ENCODE peak calls at places on chromosomes 5 and 9, in eight cellular contexts. X, G, Y, U, O, V, Z and F are unnamed samples.

GRCh38 chr5:139064613-139065012 is 133.6 kb downstream of the SIL1 start:
- DNase-seq in X (no peak), O (no peak), V (peak), G (no peak), Y (no peak), U (no peak), Z (no peak), F (no peak)

GRCh38 chr5:29069104-29069402 is 2030.7 kb upstream of the CDH9 start:
- DNase-seq in X (no peak), G (no peak), Z (no peak), O (no peak), V (no peak), Y (no peak), U (no peak), F (no peak)

GRCh38 chr5:3380689-3381088 is 214.9 kb upstream of the IRX1 start:
- DNase-seq in G (no peak), U (no peak), Z (no peak), Y (no peak), V (no peak), O (no peak), X (no peak), F (no peak)

GRCh38 chr5:32909207-32909606 is 198.1 kb downstream of the NPR3 start:
- DNase-seq in V (no peak), Y (no peak), X (no peak), U (no peak), Z (no peak), O (no peak), G (no peak), F (no peak)

GRCh38 chr5:157748740-157749461 is 5.4 kb downstream of the LSM11 start:
- DNase-seq in X (no peak), V (no peak), O (no peak), U (no peak), Z (no peak), Y (no peak), G (no peak), F (no peak)

GRCh38 chr9:3401556-3401955 is 124.2 kb downstream of the RFX3 start:
- DNase-seq in G (peak), V (no peak), Z (no peak), U (no peak), X (no peak), O (no peak), Y (no peak), F (no peak)

GRCh38 chr9:94979904-94980507 is 253.5 kb downstream of the AOPEP start:
- DNase-seq in Z (no peak), X (no peak), V (no peak), G (no peak), Y (no peak), O (no peak), U (no peak), F (no peak)

GRCh38 chr9:91954841-91955471 is 4.9 kb upstream of the ROR2 start:
- DNase-seq in G (no peak), X (peak), O (peak), V (no peak), U (no peak), Y (peak), Z (no peak), F (no peak)

GRCh38 chr9:134144801-134145200 is 8.9 kb downstream of the WDR5 start:
- DNase-seq in U (no peak), G (no peak), Z (no peak), V (no peak), Y (no peak), O (no peak), X (no peak), F (no peak)

GRCh38 chr5:85647349-85648127 is 970.2 kb upstream of the COX7C start:
- DNase-seq in U (no peak), X (no peak), Z (no peak), Y (no peak), V (no peak), G (no peak), O (no peak), F (no peak)

GRCh38 chr5:81825237-81825636 is 74.3 kb upstream of the SSBP2 start:
- DNase-seq in Z (peak), Y (no peak), G (peak), U (no peak), O (peak), X (no peak), V (peak), F (no peak)

GRCh38 chr5:55218966-55219365 is 8.1 kb downstream of the MCIDAS start:
- DNase-seq in Y (no peak), G (no peak), U (no peak), V (peak), O (no peak), X (no peak), Z (no peak), F (no peak)

GRCh38 chr5:68962632-68963484 is 131.0 kb upstream of the SLC30A5 start:
- DNase-seq in U (no peak), V (peak), Y (peak), G (no peak), X (peak), O (peak), Z (peak), F (no peak)

GRCh38 chr5:61346511-61346910 is 14.5 kb downstream of the ZSWIM6 start:
- DNase-seq in Y (no peak), O (no peak), U (no peak), X (no peak), G (no peak), V (no peak), Z (no peak), F (no peak)

GRCh38 chr5:12780536-12780935 is 876.3 kb upstream of the CTNND2 start:
- DNase-seq in X (no peak), G (no peak), V (no peak), Y (no peak), U (no peak), O (no peak), Z (no peak), F (no peak)

GRCh38 chr9:83526901-83527300 is 11.3 kb downstream of the FRMD3 start:
- DNase-seq in Z (no peak), U (no peak), O (no peak), X (no peak), Y (no peak), G (no peak), V (no peak), F (no peak)

GRCh38 chr5:166086568-166086967 is 2204.9 kb upstream of the WWC1 start:
- DNase-seq in O (no peak), Z (no peak), Y (no peak), X (peak), V (no peak), G (no peak), U (no peak), F (no peak)

GRCh38 chr5:17094830-17095229 is 122.6 kb upstream of the BASP1 start:
- DNase-seq in Y (no peak), V (no peak), X (no peak), U (no peak), O (no peak), G (no peak), Z (no peak), F (no peak)

GRCh38 chr9:97705354-97705950 is 8.3 kb upstream of the XPA start:
- DNase-seq in Y (no peak), O (no peak), Z (no peak), U (no peak), X (no peak), V (no peak), G (no peak), F (no peak)

GRCh38 chr5:17314907-17315471 is 97.6 kb downstream of the BASP1 start:
- DNase-seq in X (no peak), G (no peak), Z (no peak), U (no peak), O (no peak), Y (no peak), V (no peak), F (no peak)

GRCh38 chr9:136791466-136792276 is 527 bp downstream of the TMEM141 start:
- DNase-seq in X (peak), V (peak), G (peak), Y (peak), O (peak), U (no peak), Z (peak), F (peak)

GRCh38 chr5:106637275-106637674 is 1033.5 kb downstream of the EFNA5 start:
- DNase-seq in V (no peak), X (no peak), U (no peak), Y (no peak), Z (no peak), O (no peak), G (peak), F (no peak)

GRCh38 chr9:113590991-113591898 is 127.7 kb downstream of the RGS3 start:
- DNase-seq in U (no peak), Z (peak), G (no peak), X (peak), O (peak), Y (peak), V (peak), F (peak)

GRCh38 chr9:93644397-93645088 is 68.2 kb downstream of the PHF2 start:
- DNase-seq in G (no peak), Z (no peak), U (no peak), O (no peak), V (no peak), X (no peak), Y (peak), F (no peak)

GRCh38 chr5:138850854-138851253 is 24.3 kb downstream of the LRRTM2 start:
- DNase-seq in V (no peak), Z (no peak), X (no peak), O (no peak), Y (no peak), G (no peak), U (no peak), F (no peak)

GRCh38 chr9:113511856-113512761 is 48.6 kb downstream of the RGS3 start:
- DNase-seq in G (no peak), V (no peak), O (no peak), X (no peak), Y (no peak), U (peak), Z (no peak), F (peak)

GRCh38 chr9:70753311-70753710 is 338.9 kb upstream of the KLF9 start:
- DNase-seq in O (no peak), Y (no peak), U (no peak), Z (no peak), X (no peak), V (no peak), G (no peak), F (no peak)

GRCh38 chr9:131096490-131097258 is at the start of gene AIF1L:
- DNase-seq in G (no peak), Z (no peak), Y (no peak), U (no peak), X (peak), O (peak), V (no peak), F (no peak)

GRCh38 chr9:37037137-37037743 is 3.2 kb upstream of the PAX5 start:
- DNase-seq in V (no peak), Y (no peak), U (no peak), Z (no peak), O (no peak), G (no peak), X (no peak), F (no peak)

GRCh38 chr5:35031276-35031675 is 16.5 kb downstream of the AGXT2 start:
- DNase-seq in V (no peak), O (no peak), G (peak), Y (no peak), U (no peak), X (no peak), Z (no peak), F (no peak)

GRCh38 chr5:370959-371810 is 49.7 kb downstream of the AHRR start:
- DNase-seq in X (no peak), O (no peak), V (no peak), U (no peak), Y (no peak), G (no peak), Z (no peak), F (no peak)

GRCh38 chr5:110969502-110969901 is 102.0 kb upstream of the TSLP start:
- DNase-seq in G (no peak), O (no peak), U (no peak), Z (no peak), V (no peak), Y (no peak), X (no peak), F (no peak)

GRCh38 chr5:177035982-177036381 is 13.5 kb downstream of the ZNF346 start:
- DNase-seq in O (no peak), X (no peak), Z (no peak), U (no peak), G (no peak), Y (no peak), V (no peak), F (no peak)

GRCh38 chr9:113573303-113573958 is 109.9 kb downstream of the RGS3 start:
- DNase-seq in G (no peak), U (no peak), O (no peak), Z (peak), V (no peak), X (no peak), Y (peak), F (no peak)

GRCh38 chr9:106432631-106433030 is 430.3 kb upstream of the ZNF462 start:
- DNase-seq in Y (no peak), U (no peak), V (no peak), Z (no peak), G (peak), X (no peak), O (no peak), F (no peak)
- TF ChIP-seq CTCF in Y (no peak), U (no peak), V (no peak), Z (no peak), G (peak), X (no peak), O (no peak), F (no peak)

DNA sequence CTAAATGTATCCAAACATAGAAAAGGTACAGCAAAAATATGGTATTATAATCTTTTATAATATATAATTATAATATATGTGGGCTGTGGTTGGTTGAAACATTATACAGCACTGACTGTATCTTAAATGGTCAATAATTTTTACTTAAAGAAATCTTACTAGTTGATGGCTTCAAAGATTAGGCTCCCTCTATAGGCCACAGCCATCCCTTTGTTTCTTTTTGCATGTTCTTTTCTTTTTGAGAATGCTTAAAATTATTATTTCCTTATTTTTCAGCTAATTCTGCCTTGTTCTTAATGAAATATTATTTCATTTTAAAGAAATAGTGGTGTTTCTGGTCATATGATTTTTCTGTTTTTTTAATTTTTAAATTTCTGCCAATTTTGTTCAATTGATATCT is 128.5 kb downstream of the MAST4 start:
- DNase-seq in V (no peak), U (no peak), Z (no peak), O (no peak), X (no peak), G (no peak), Y (no peak), F (no peak)
- TF ChIP-seq CTCF in V (no peak), U (peak), Z (no peak), O (peak), X (peak), G (peak), Y (no peak), F (no peak)

GRCh38 chr9:4740623-4741364 is at the start of gene AK3:
- DNase-seq in V (peak), Y (peak), Z (peak), G (no peak), O (peak), X (peak), U (peak), F (peak)
- TF ChIP-seq CTCF in V (no peak), Y (no peak), Z (peak), G (peak), O (peak), X (peak), U (no peak), F (no peak)

GRCh38 chr5:167451091-167451490 is 840.4 kb upstream of the WWC1 start:
- DNase-seq in O (no peak), G (no peak), X (no peak), V (no peak), Z (no peak), Y (no peak), U (no peak), F (no peak)
- TF ChIP-seq CTCF in O (no peak), G (no peak), X (no peak), V (no peak), Z (no peak), Y (no peak), U (no peak), F (no peak)

GRCh38 chr5:74647096-74647495 is 6.6 kb upstream of the ENC1 start:
- DNase-seq in Z (no peak), X (no peak), O (no peak), G (no peak), Y (no peak), V (no peak), U (no peak), F (no peak)
- TF ChIP-seq CTCF in Z (no peak), X (no peak), O (no peak), G (no peak), Y (no peak), V (no peak), U (no peak), F (no peak)

GRCh38 chr9:546797-547223 is 294.7 kb upstream of the DMRT1 start:
- DNase-seq in V (no peak), G (no peak), X (no peak), Y (no peak), Z (no peak), U (no peak), O (peak), F (no peak)
- TF ChIP-seq CTCF in V (no peak), G (peak), X (peak), Y (no peak), Z (peak), U (peak), O (peak), F (no peak)

DNA sequence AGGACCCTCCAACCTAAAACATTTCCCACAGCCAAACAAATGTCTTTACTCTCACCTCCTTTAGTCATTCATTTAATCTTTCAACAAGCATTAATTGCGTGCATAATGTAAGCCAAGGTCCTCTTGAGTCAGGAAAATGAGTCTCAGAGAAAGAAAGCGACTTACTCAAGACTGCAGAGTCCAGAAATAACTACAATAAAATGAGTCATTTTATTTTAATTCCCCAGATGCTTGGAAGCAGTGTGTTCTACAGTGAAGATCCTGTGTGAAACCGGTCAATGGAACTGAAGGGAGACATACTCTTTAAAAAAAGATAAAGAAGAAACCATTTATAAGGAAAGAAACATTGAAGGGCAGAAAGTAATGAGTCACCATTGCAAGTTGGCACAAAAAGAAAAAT is 513.7 kb downstream of the CDK5RAP2 start:
- DNase-seq in U (no peak), Y (no peak), Z (no peak), X (no peak), V (no peak), O (no peak), G (no peak), F (no peak)
- TF ChIP-seq CTCF in U (no peak), Y (no peak), Z (no peak), X (no peak), V (no peak), O (no peak), G (no peak), F (no peak)